ENCODE peak calls at places on chromosomes 3 and 15, in five cellular contexts. E is stimulated activated CD4-positive, alpha-beta T cell treated with anti-CD3 and anti-CD28 coated beads, Interleukin-4, amount 100 ng/mL, for 4 hours; O is T-cell; U is mesothelial cell of epicardium; J is endothelial cell of umbilical vein. R is an unnamed sample.
A peak's percentile ranks its signal among the peaks of the same experiment; 100 is the strongest.

GRCh38 chr15:52102468-52102867 is 10.1 kb downstream of the BCL2L10 start:
- DNase-seq in U (no peak), E (no peak), J (peak; percentile 27), O (no peak), R (no peak)

GRCh38 chr3:128469584-128469983 is 2.9 kb upstream of the DNAJB8 start:
- DNase-seq in E (no peak), U (no peak), J (no peak), O (no peak), R (no peak)

GRCh38 chr3:42655331-42655888 is 1.9 kb downstream of the ZBTB47 start:
- DNase-seq in E (no peak), J (peak; percentile 11), U (no peak), O (no peak), R (no peak)

GRCh38 chr3:176650478-176650877 is 546.8 kb downstream of the TBL1XR1 start:
- DNase-seq in E (no peak), U (no peak), J (no peak), O (no peak), R (no peak)

GRCh38 chr15:79170256-79170664 is 79.7 kb upstream of the RASGRF1 start:
- DNase-seq in U (no peak), O (no peak), J (no peak), E (no peak), R (no peak)

GRCh38 chr3:137438561-137438960 is 325.6 kb upstream of the SOX14 start:
- DNase-seq in E (no peak), J (no peak), O (no peak), U (no peak), R (no peak)

GRCh38 chr3:192830279-192831110 is 87.2 kb downstream of the MB21D2 start:
- DNase-seq in U (no peak), J (no peak), O (no peak), E (no peak), R (no peak)

GRCh38 chr3:34019158-34019557 is 220.7 kb downstream of the PDCD6IP start:
- DNase-seq in J (no peak), U (no peak), E (no peak), O (no peak), R (no peak)

GRCh38 chr15:31461375-31461774 is 134.7 kb downstream of the KLF13 start:
- DNase-seq in E (no peak), O (no peak), U (no peak), J (no peak), R (no peak)

GRCh38 chr3:98791341-98792325 is 28.5 kb downstream of the ST3GAL6 start:
- DNase-seq in U (no peak), J (peak; percentile 82), E (no peak), O (no peak), R (no peak)

GRCh38 chr3:9497821-9498565 is 55.6 kb downstream of the LHFPL4 start:
- DNase-seq in O (no peak), U (no peak), J (no peak), E (no peak), R (no peak)